ENCODE peak calls at places on chromosomes 2 and 18, in eight cellular contexts. One of them, this sample, is unnamed.

GRCh38 chr2:184654945-184655344 is 56.6 kb downstream of the ZNF804A start:
- DNase-seq in fibroblast of mammary gland: peak; percentile 14
- DNase-seq in suprapubic skin: no peak
- DNase-seq in endothelial cell of umbilical vein: no peak
- DNase-seq in AG04449: peak; percentile 21
- DNase-seq in right lobe of liver: no peak
- DNase-seq in heart right ventricle: no peak
- DNase-seq in fibroblast of lung: peak; percentile 59
- DNase-seq in this sample: peak; percentile 72

GRCh38 chr18:28040216-28040615 is 136.7 kb downstream of the CDH2 start:
- DNase-seq in fibroblast of mammary gland: no peak
- DNase-seq in suprapubic skin: no peak
- DNase-seq in right lobe of liver: no peak
- DNase-seq in AG04449: no peak
- DNase-seq in heart right ventricle: no peak
- DNase-seq in endothelial cell of umbilical vein: no peak
- DNase-seq in fibroblast of lung: no peak
- DNase-seq in this sample: no peak

GRCh38 chr18:63366270-63366990 is 576 bp downstream of the KDSR start:
- DNase-seq in endothelial cell of umbilical vein: peak; percentile 62
- DNase-seq in fibroblast of lung: peak; percentile 77
- DNase-seq in AG04449: no peak
- DNase-seq in fibroblast of mammary gland: peak; percentile 70
- DNase-seq in heart right ventricle: peak; percentile 23
- DNase-seq in right lobe of liver: peak; percentile 79
- DNase-seq in suprapubic skin: peak; percentile 86
- DNase-seq in this sample: peak; percentile 59

GRCh38 chr2:8297376-8298213 is 384.3 kb upstream of the ID2 start:
- DNase-seq in right lobe of liver: no peak
- DNase-seq in suprapubic skin: no peak
- DNase-seq in fibroblast of mammary gland: no peak
- DNase-seq in heart right ventricle: no peak
- DNase-seq in endothelial cell of umbilical vein: no peak
- DNase-seq in AG04449: no peak
- DNase-seq in fibroblast of lung: no peak
- DNase-seq in this sample: no peak

GRCh38 chr2:109317471-109318090 is 188.6 kb downstream of the SH3RF3 start:
- DNase-seq in fibroblast of mammary gland: peak; percentile 61
- DNase-seq in fibroblast of lung: no peak
- DNase-seq in AG04449: no peak
- DNase-seq in right lobe of liver: no peak
- DNase-seq in endothelial cell of umbilical vein: no peak
- DNase-seq in heart right ventricle: no peak
- DNase-seq in suprapubic skin: no peak
- DNase-seq in this sample: peak; percentile 71

GRCh38 chr2:211077216-211077764 is 520.9 kb downstream of the CPS1 start:
- DNase-seq in fibroblast of mammary gland: no peak
- DNase-seq in heart right ventricle: no peak
- DNase-seq in suprapubic skin: no peak
- DNase-seq in AG04449: no peak
- DNase-seq in fibroblast of lung: no peak
- DNase-seq in right lobe of liver: no peak
- DNase-seq in endothelial cell of umbilical vein: no peak
- DNase-seq in this sample: no peak

GRCh38 chr2:221049950-221050349 is 522.2 kb downstream of the EPHA4 start:
- DNase-seq in fibroblast of mammary gland: no peak
- DNase-seq in right lobe of liver: no peak
- DNase-seq in fibroblast of lung: no peak
- DNase-seq in suprapubic skin: no peak
- DNase-seq in AG04449: no peak
- DNase-seq in heart right ventricle: no peak
- DNase-seq in endothelial cell of umbilical vein: no peak
- DNase-seq in this sample: no peak

GRCh38 chr2:8303322-8303832 is 378.5 kb upstream of the ID2 start:
- DNase-seq in endothelial cell of umbilical vein: no peak
- DNase-seq in fibroblast of lung: peak; percentile 46
- DNase-seq in right lobe of liver: peak; percentile 68
- DNase-seq in heart right ventricle: peak; percentile 37
- DNase-seq in fibroblast of mammary gland: no peak
- DNase-seq in suprapubic skin: no peak
- DNase-seq in AG04449: no peak
- DNase-seq in this sample: no peak

GRCh38 chr2:227366861-227367800 is 12.0 kb downstream of the TM4SF20 start:
- DNase-seq in right lobe of liver: no peak
- DNase-seq in fibroblast of lung: peak; percentile 93
- DNase-seq in AG04449: peak; percentile 45
- DNase-seq in heart right ventricle: no peak
- DNase-seq in suprapubic skin: no peak
- DNase-seq in fibroblast of mammary gland: peak; percentile 95
- DNase-seq in endothelial cell of umbilical vein: no peak
- DNase-seq in this sample: no peak

GRCh38 chr2:187422277-187422676 is 25.8 kb downstream of the CALCRL start:
- DNase-seq in suprapubic skin: no peak
- DNase-seq in fibroblast of mammary gland: peak; percentile 39
- DNase-seq in fibroblast of lung: no peak
- DNase-seq in right lobe of liver: no peak
- DNase-seq in endothelial cell of umbilical vein: peak; percentile 71
- DNase-seq in AG04449: no peak
- DNase-seq in heart right ventricle: no peak
- DNase-seq in this sample: peak; percentile 47

GRCh38 chr2:74542978-74543377 is 10.8 kb downstream of the LOXL3 start:
- DNase-seq in fibroblast of mammary gland: peak; percentile 22
- DNase-seq in heart right ventricle: no peak
- DNase-seq in endothelial cell of umbilical vein: no peak
- DNase-seq in fibroblast of lung: no peak
- DNase-seq in right lobe of liver: no peak
- DNase-seq in AG04449: no peak
- DNase-seq in suprapubic skin: no peak
- DNase-seq in this sample: no peak

GRCh38 chr18:23183356-23184150 is 48.3 kb downstream of the CABLES1 start:
- DNase-seq in fibroblast of lung: peak; percentile 94
- DNase-seq in endothelial cell of umbilical vein: no peak
- DNase-seq in suprapubic skin: no peak
- DNase-seq in AG04449: peak; percentile 84
- DNase-seq in heart right ventricle: no peak
- DNase-seq in right lobe of liver: no peak
- DNase-seq in fibroblast of mammary gland: peak; percentile 64
- DNase-seq in this sample: peak; percentile 82

GRCh38 chr2:1766400-1766799 is 22.1 kb upstream of the PXDN start:
- DNase-seq in endothelial cell of umbilical vein: no peak
- DNase-seq in right lobe of liver: no peak
- DNase-seq in AG04449: no peak
- DNase-seq in fibroblast of mammary gland: no peak
- DNase-seq in suprapubic skin: no peak
- DNase-seq in heart right ventricle: no peak
- DNase-seq in fibroblast of lung: no peak
- DNase-seq in this sample: no peak

DNA sequence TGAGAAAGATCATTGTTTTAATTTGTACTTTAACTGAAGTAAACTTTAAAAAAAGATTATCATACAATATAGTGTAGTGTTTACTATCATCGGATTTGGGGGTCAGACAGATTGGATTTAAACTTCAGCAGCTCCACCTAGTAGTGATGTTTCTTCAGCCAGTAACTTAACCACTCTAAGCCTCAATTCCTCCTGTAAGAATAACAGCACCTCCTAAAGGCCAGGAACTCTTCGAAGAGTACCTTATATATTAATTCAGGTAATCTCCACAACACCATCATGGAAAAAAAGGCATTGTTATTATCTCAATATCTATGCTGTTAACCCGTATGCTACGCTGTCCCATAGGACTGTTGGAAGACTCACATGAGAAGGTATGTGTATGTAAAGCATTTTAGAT is 69.0 kb upstream of the DLGAP1 start:
- DNase-seq in suprapubic skin: no peak
- DNase-seq in fibroblast of mammary gland: no peak
- DNase-seq in AG04449: no peak
- DNase-seq in fibroblast of lung: no peak
- DNase-seq in endothelial cell of umbilical vein: no peak
- DNase-seq in heart right ventricle: no peak
- DNase-seq in right lobe of liver: no peak
- DNase-seq in this sample: no peak
- TF ChIP-seq CTCF in suprapubic skin: no peak
- TF ChIP-seq CTCF in fibroblast of mammary gland: no peak
- TF ChIP-seq CTCF in AG04449: no peak
- TF ChIP-seq CTCF in fibroblast of lung: no peak
- TF ChIP-seq CTCF in endothelial cell of umbilical vein: no peak
- TF ChIP-seq CTCF in heart right ventricle: no peak
- TF ChIP-seq CTCF in right lobe of liver: no peak
- TF ChIP-seq CTCF in this sample: no peak

GRCh38 chr2:68831688-68832087 is 39.5 kb downstream of the BMP10 start:
- DNase-seq in suprapubic skin: no peak
- DNase-seq in endothelial cell of umbilical vein: peak; percentile 88
- DNase-seq in AG04449: peak; percentile 3
- DNase-seq in heart right ventricle: no peak
- DNase-seq in right lobe of liver: no peak
- DNase-seq in fibroblast of mammary gland: peak; percentile 46
- DNase-seq in fibroblast of lung: peak; percentile 83
- DNase-seq in this sample: peak; percentile 44
- H3K4me3 ChIP-seq in suprapubic skin: no peak overlapping the region
- H3K4me3 ChIP-seq in endothelial cell of umbilical vein: peak overlapping the region; percentile 4
- H3K4me3 ChIP-seq in AG04449: no peak overlapping the region
- H3K4me3 ChIP-seq in heart right ventricle: no peak overlapping the region
- H3K4me3 ChIP-seq in right lobe of liver: no peak overlapping the region
- H3K4me3 ChIP-seq in fibroblast of mammary gland: no peak overlapping the region
- H3K4me3 ChIP-seq in fibroblast of lung: no peak overlapping the region
- H3K4me3 ChIP-seq in this sample: no peak overlapping the region

GRCh38 chr2:65240657-65241056 is 13.0 kb downstream of the ACTR2 start:
- DNase-seq in suprapubic skin: no peak
- DNase-seq in right lobe of liver: no peak
- DNase-seq in fibroblast of mammary gland: peak; percentile 14
- DNase-seq in fibroblast of lung: peak; percentile 14
- DNase-seq in AG04449: no peak
- DNase-seq in endothelial cell of umbilical vein: no peak
- DNase-seq in heart right ventricle: no peak
- DNase-seq in this sample: no peak
- TF ChIP-seq CTCF in suprapubic skin: no peak
- TF ChIP-seq CTCF in right lobe of liver: no peak
- TF ChIP-seq CTCF in fibroblast of mammary gland: no peak
- TF ChIP-seq CTCF in fibroblast of lung: no peak
- TF ChIP-seq CTCF in AG04449: no peak
- TF ChIP-seq CTCF in endothelial cell of umbilical vein: no peak
- TF ChIP-seq CTCF in heart right ventricle: no peak
- TF ChIP-seq CTCF in this sample: no peak

GRCh38 chr2:172433169-172433568 is 5.8 kb downstream of the ITGA6 start:
- DNase-seq in suprapubic skin: no peak
- DNase-seq in AG04449: no peak
- DNase-seq in right lobe of liver: no peak
- DNase-seq in heart right ventricle: no peak
- DNase-seq in fibroblast of mammary gland: no peak
- DNase-seq in fibroblast of lung: no peak
- DNase-seq in endothelial cell of umbilical vein: no peak
- DNase-seq in this sample: no peak

GRCh38 chr2:172430671-172431070 is 3.3 kb downstream of the ITGA6 start:
- DNase-seq in endothelial cell of umbilical vein: no peak
- DNase-seq in suprapubic skin: peak; percentile 50
- DNase-seq in fibroblast of lung: peak; percentile 32
- DNase-seq in right lobe of liver: no peak
- DNase-seq in AG04449: no peak
- DNase-seq in heart right ventricle: no peak
- DNase-seq in fibroblast of mammary gland: no peak
- DNase-seq in this sample: no peak

GRCh38 chr2:172430027-172430426 is 2.6 kb downstream of the ITGA6 start:
- DNase-seq in suprapubic skin: no peak
- DNase-seq in right lobe of liver: no peak
- DNase-seq in fibroblast of lung: no peak
- DNase-seq in fibroblast of mammary gland: no peak
- DNase-seq in endothelial cell of umbilical vein: no peak
- DNase-seq in heart right ventricle: no peak
- DNase-seq in AG04449: no peak
- DNase-seq in this sample: no peak

GRCh38 chr2:172431993-172432392 is 4.6 kb downstream of the ITGA6 start:
- DNase-seq in heart right ventricle: no peak
- DNase-seq in AG04449: no peak
- DNase-seq in fibroblast of mammary gland: no peak
- DNase-seq in right lobe of liver: no peak
- DNase-seq in endothelial cell of umbilical vein: no peak
- DNase-seq in suprapubic skin: no peak
- DNase-seq in fibroblast of lung: no peak
- DNase-seq in this sample: no peak

GRCh38 chr2:172431428-172431827 is 4.0 kb downstream of the ITGA6 start:
- DNase-seq in endothelial cell of umbilical vein: peak; percentile 77
- DNase-seq in heart right ventricle: peak; percentile 60
- DNase-seq in right lobe of liver: no peak
- DNase-seq in AG04449: no peak
- DNase-seq in fibroblast of mammary gland: no peak
- DNase-seq in fibroblast of lung: no peak
- DNase-seq in suprapubic skin: no peak
- DNase-seq in this sample: no peak
- H3K4me3 ChIP-seq in endothelial cell of umbilical vein: no peak overlapping the region
- H3K4me3 ChIP-seq in heart right ventricle: peak overlapping the region; percentile 71
- H3K4me3 ChIP-seq in right lobe of liver: no peak overlapping the region
- H3K4me3 ChIP-seq in AG04449: no peak overlapping the region
- H3K4me3 ChIP-seq in fibroblast of mammary gland: no peak overlapping the region
- H3K4me3 ChIP-seq in fibroblast of lung: no peak overlapping the region
- H3K4me3 ChIP-seq in suprapubic skin: peak overlapping the region; percentile 71
- H3K4me3 ChIP-seq in this sample: no peak overlapping the region